ENCODE peak calls at places on chromosomes 4 and X, in nine cellular contexts. One of them, this sample, is unnamed.

GRCh38 chr4:41693629-41694028 is 54.9 kb downstream of the PHOX2B start:
- DNase-seq in gastrocnemius medialis: no peak
- DNase-seq in mesendoderm: peak
- DNase-seq in left lung: no peak
- DNase-seq in right atrium auricular region: no peak
- DNase-seq in CD4-positive, alpha-beta memory T cell: no peak
- DNase-seq in foreskin fibroblast: peak
- DNase-seq in epithelial cell of proximal tubule: no peak
- DNase-seq in A549: peak
- DNase-seq in this sample: peak

GRCh38 chr4:78732332-78733104 is 43.6 kb upstream of the BMP2K start:
- DNase-seq in A549: no peak
- DNase-seq in mesendoderm: no peak
- DNase-seq in epithelial cell of proximal tubule: no peak
- DNase-seq in right atrium auricular region: no peak
- DNase-seq in CD4-positive, alpha-beta memory T cell: no peak
- DNase-seq in left lung: no peak
- DNase-seq in foreskin fibroblast: no peak
- DNase-seq in gastrocnemius medialis: no peak
- DNase-seq in this sample: no peak

GRCh38 chrX:103774070-103774642 is 2.5 kb upstream of the PLP1 start:
- DNase-seq in right atrium auricular region: no peak
- DNase-seq in foreskin fibroblast: peak
- DNase-seq in gastrocnemius medialis: no peak
- DNase-seq in left lung: no peak
- DNase-seq in mesendoderm: no peak
- DNase-seq in CD4-positive, alpha-beta memory T cell: no peak
- DNase-seq in A549: peak
- DNase-seq in epithelial cell of proximal tubule: no peak
- DNase-seq in this sample: peak

GRCh38 chr4:69440312-69440711 is 55.4 kb downstream of the UGT2B4 start:
- DNase-seq in mesendoderm: no peak
- DNase-seq in CD4-positive, alpha-beta memory T cell: no peak
- DNase-seq in gastrocnemius medialis: no peak
- DNase-seq in epithelial cell of proximal tubule: no peak
- DNase-seq in left lung: no peak
- DNase-seq in A549: no peak
- DNase-seq in foreskin fibroblast: no peak
- DNase-seq in right atrium auricular region: no peak
- DNase-seq in this sample: no peak

GRCh38 chr4:2785613-2786012 is 7.3 kb upstream of the SH3BP2 start:
- DNase-seq in left lung: no peak
- DNase-seq in gastrocnemius medialis: no peak
- DNase-seq in foreskin fibroblast: no peak
- DNase-seq in A549: no peak
- DNase-seq in right atrium auricular region: no peak
- DNase-seq in CD4-positive, alpha-beta memory T cell: no peak
- DNase-seq in mesendoderm: no peak
- DNase-seq in epithelial cell of proximal tubule: no peak
- DNase-seq in this sample: no peak

GRCh38 chr4:1299301-1299860 is 9.7 kb downstream of the MAEA start:
- DNase-seq in mesendoderm: no peak
- DNase-seq in epithelial cell of proximal tubule: no peak
- DNase-seq in right atrium auricular region: no peak
- DNase-seq in left lung: peak
- DNase-seq in foreskin fibroblast: no peak
- DNase-seq in A549: no peak
- DNase-seq in gastrocnemius medialis: no peak
- DNase-seq in CD4-positive, alpha-beta memory T cell: no peak
- DNase-seq in this sample: no peak

GRCh38 chrX:134074151-134074550 is 88.8 kb upstream of the GPC3 start:
- DNase-seq in foreskin fibroblast: no peak
- DNase-seq in CD4-positive, alpha-beta memory T cell: no peak
- DNase-seq in A549: no peak
- DNase-seq in left lung: no peak
- DNase-seq in epithelial cell of proximal tubule: no peak
- DNase-seq in gastrocnemius medialis: no peak
- DNase-seq in mesendoderm: no peak
- DNase-seq in right atrium auricular region: no peak
- DNase-seq in this sample: no peak

GRCh38 chr4:76301775-76302162 is 4.8 kb upstream of the STBD1 start:
- DNase-seq in left lung: no peak
- DNase-seq in mesendoderm: no peak
- DNase-seq in CD4-positive, alpha-beta memory T cell: no peak
- DNase-seq in gastrocnemius medialis: no peak
- DNase-seq in A549: no peak
- DNase-seq in right atrium auricular region: no peak
- DNase-seq in epithelial cell of proximal tubule: no peak
- DNase-seq in foreskin fibroblast: no peak
- DNase-seq in this sample: no peak

GRCh38 chr4:16029329-16029728 is 54.5 kb downstream of the PROM1 start:
- DNase-seq in left lung: no peak
- DNase-seq in CD4-positive, alpha-beta memory T cell: no peak
- DNase-seq in mesendoderm: peak
- DNase-seq in epithelial cell of proximal tubule: no peak
- DNase-seq in gastrocnemius medialis: no peak
- DNase-seq in A549: no peak
- DNase-seq in right atrium auricular region: no peak
- DNase-seq in foreskin fibroblast: peak
- DNase-seq in this sample: peak

GRCh38 chrX:112852850-112853249 is 12.2 kb upstream of the AMOT start:
- DNase-seq in gastrocnemius medialis: no peak
- DNase-seq in left lung: no peak
- DNase-seq in mesendoderm: no peak
- DNase-seq in CD4-positive, alpha-beta memory T cell: no peak
- DNase-seq in foreskin fibroblast: no peak
- DNase-seq in A549: no peak
- DNase-seq in epithelial cell of proximal tubule: no peak
- DNase-seq in right atrium auricular region: no peak
- DNase-seq in this sample: no peak

GRCh38 chr4:179804440-179804839 is 2362.2 kb upstream of the AGA start:
- DNase-seq in CD4-positive, alpha-beta memory T cell: no peak
- DNase-seq in right atrium auricular region: no peak
- DNase-seq in mesendoderm: peak
- DNase-seq in A549: no peak
- DNase-seq in foreskin fibroblast: no peak
- DNase-seq in epithelial cell of proximal tubule: no peak
- DNase-seq in left lung: no peak
- DNase-seq in gastrocnemius medialis: no peak
- DNase-seq in this sample: peak

GRCh38 chr4:47032405-47033106 is 1.2 kb downstream of the GABRB1 start:
- DNase-seq in A549: peak
- DNase-seq in gastrocnemius medialis: no peak
- DNase-seq in foreskin fibroblast: peak
- DNase-seq in mesendoderm: peak
- DNase-seq in right atrium auricular region: peak
- DNase-seq in epithelial cell of proximal tubule: no peak
- DNase-seq in CD4-positive, alpha-beta memory T cell: peak
- DNase-seq in left lung: peak
- DNase-seq in this sample: peak

GRCh38 chr4:11011249-11011648 is 326.7 kb upstream of the CLNK start:
- DNase-seq in right atrium auricular region: no peak
- DNase-seq in epithelial cell of proximal tubule: no peak
- DNase-seq in foreskin fibroblast: no peak
- DNase-seq in gastrocnemius medialis: no peak
- DNase-seq in left lung: no peak
- DNase-seq in mesendoderm: no peak
- DNase-seq in CD4-positive, alpha-beta memory T cell: no peak
- DNase-seq in A549: no peak
- DNase-seq in this sample: no peak

GRCh38 chr4:24719615-24720014 is 75.8 kb upstream of the SOD3 start:
- DNase-seq in CD4-positive, alpha-beta memory T cell: no peak
- DNase-seq in foreskin fibroblast: no peak
- DNase-seq in mesendoderm: no peak
- DNase-seq in gastrocnemius medialis: no peak
- DNase-seq in A549: no peak
- DNase-seq in left lung: no peak
- DNase-seq in right atrium auricular region: no peak
- DNase-seq in epithelial cell of proximal tubule: no peak
- DNase-seq in this sample: no peak

GRCh38 chrX:83508006-83508405 is at the start of gene POU3F4:
- DNase-seq in right atrium auricular region: no peak
- DNase-seq in foreskin fibroblast: no peak
- DNase-seq in CD4-positive, alpha-beta memory T cell: no peak
- DNase-seq in gastrocnemius medialis: no peak
- DNase-seq in epithelial cell of proximal tubule: no peak
- DNase-seq in A549: no peak
- DNase-seq in mesendoderm: peak
- DNase-seq in left lung: no peak
- DNase-seq in this sample: no peak

GRCh38 chr4:113872426-113873260 is 106.8 kb downstream of the ARSJ start:
- DNase-seq in right atrium auricular region: no peak
- DNase-seq in mesendoderm: peak
- DNase-seq in left lung: no peak
- DNase-seq in gastrocnemius medialis: no peak
- DNase-seq in CD4-positive, alpha-beta memory T cell: no peak
- DNase-seq in epithelial cell of proximal tubule: peak
- DNase-seq in A549: no peak
- DNase-seq in foreskin fibroblast: no peak
- DNase-seq in this sample: no peak

GRCh38 chrX:148865237-148865636 is 364.8 kb downstream of the AFF2 start:
- DNase-seq in A549: no peak
- DNase-seq in mesendoderm: peak
- DNase-seq in epithelial cell of proximal tubule: no peak
- DNase-seq in left lung: no peak
- DNase-seq in gastrocnemius medialis: no peak
- DNase-seq in right atrium auricular region: no peak
- DNase-seq in CD4-positive, alpha-beta memory T cell: no peak
- DNase-seq in foreskin fibroblast: no peak
- DNase-seq in this sample: no peak

GRCh38 chr4:16859031-16859430 is 39.4 kb downstream of the LDB2 start:
- DNase-seq in right atrium auricular region: no peak
- DNase-seq in CD4-positive, alpha-beta memory T cell: no peak
- DNase-seq in left lung: no peak
- DNase-seq in A549: no peak
- DNase-seq in gastrocnemius medialis: no peak
- DNase-seq in foreskin fibroblast: no peak
- DNase-seq in mesendoderm: no peak
- DNase-seq in epithelial cell of proximal tubule: no peak
- DNase-seq in this sample: no peak

GRCh38 chrX:27815209-27815608 is 7.4 kb downstream of the MAGEB10 start:
- DNase-seq in A549: peak
- DNase-seq in left lung: no peak
- DNase-seq in foreskin fibroblast: no peak
- DNase-seq in mesendoderm: no peak
- DNase-seq in CD4-positive, alpha-beta memory T cell: no peak
- DNase-seq in right atrium auricular region: no peak
- DNase-seq in gastrocnemius medialis: no peak
- DNase-seq in epithelial cell of proximal tubule: no peak
- DNase-seq in this sample: no peak

GRCh38 chrX:465418-465817 is 78.7 kb upstream of the PPP2R3B start:
- DNase-seq in right atrium auricular region: no peak
- DNase-seq in epithelial cell of proximal tubule: no peak
- DNase-seq in A549: no peak
- DNase-seq in gastrocnemius medialis: no peak
- DNase-seq in foreskin fibroblast: no peak
- DNase-seq in left lung: no peak
- DNase-seq in mesendoderm: no peak
- DNase-seq in CD4-positive, alpha-beta memory T cell: no peak
- DNase-seq in this sample: no peak

DNA sequence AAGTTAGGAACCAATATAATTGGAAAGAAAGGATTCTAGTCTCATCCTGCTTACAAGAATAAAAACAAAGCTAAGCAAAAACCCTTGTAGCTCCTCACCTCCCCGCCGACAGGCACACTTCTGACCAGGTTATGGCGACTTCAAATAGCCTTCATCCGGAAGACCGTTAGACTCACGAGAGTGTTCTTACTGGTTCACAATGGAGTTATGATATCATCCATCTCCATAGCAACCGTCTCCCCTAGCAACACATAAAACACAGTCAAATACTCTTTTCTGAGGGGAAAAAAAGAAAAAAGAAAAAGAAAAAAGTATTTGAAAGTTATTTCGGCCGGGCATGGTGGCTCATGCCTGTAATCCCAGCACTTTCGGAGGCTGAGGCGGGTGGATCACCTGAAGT is at the start of gene IL13RA2:
- DNase-seq in gastrocnemius medialis: no peak
- DNase-seq in left lung: no peak
- DNase-seq in right atrium auricular region: no peak
- DNase-seq in CD4-positive, alpha-beta memory T cell: no peak
- DNase-seq in foreskin fibroblast: no peak
- DNase-seq in epithelial cell of proximal tubule: no peak
- DNase-seq in mesendoderm: peak
- DNase-seq in A549: no peak
- DNase-seq in this sample: no peak
- H3K4me3 ChIP-seq in gastrocnemius medialis: no peak
- H3K4me3 ChIP-seq in left lung: no peak
- H3K4me3 ChIP-seq in right atrium auricular region: no peak
- H3K4me3 ChIP-seq in CD4-positive, alpha-beta memory T cell: no peak
- H3K4me3 ChIP-seq in foreskin fibroblast: no peak
- H3K4me3 ChIP-seq in epithelial cell of proximal tubule: no peak
- H3K4me3 ChIP-seq in mesendoderm: no peak
- H3K4me3 ChIP-seq in A549: no peak
- H3K4me3 ChIP-seq in this sample: no peak

GRCh38 chr4:125433453-125433852 is 118.7 kb downstream of the FAT4 start:
- DNase-seq in CD4-positive, alpha-beta memory T cell: no peak
- DNase-seq in foreskin fibroblast: peak
- DNase-seq in gastrocnemius medialis: no peak
- DNase-seq in left lung: no peak
- DNase-seq in mesendoderm: no peak
- DNase-seq in epithelial cell of proximal tubule: no peak
- DNase-seq in right atrium auricular region: no peak
- DNase-seq in A549: no peak
- DNase-seq in this sample: peak
- H3K4me3 ChIP-seq in CD4-positive, alpha-beta memory T cell: no peak
- H3K4me3 ChIP-seq in foreskin fibroblast: no peak
- H3K4me3 ChIP-seq in gastrocnemius medialis: no peak
- H3K4me3 ChIP-seq in left lung: no peak
- H3K4me3 ChIP-seq in mesendoderm: no peak
- H3K4me3 ChIP-seq in epithelial cell of proximal tubule: no peak
- H3K4me3 ChIP-seq in right atrium auricular region: no peak
- H3K4me3 ChIP-seq in A549: no peak
- H3K4me3 ChIP-seq in this sample: no peak

GRCh38 chrX:9467181-9467580 is 2.3 kb downstream of the TBL1X start:
- DNase-seq in A549: no peak
- DNase-seq in left lung: no peak
- DNase-seq in CD4-positive, alpha-beta memory T cell: no peak
- DNase-seq in gastrocnemius medialis: no peak
- DNase-seq in right atrium auricular region: no peak
- DNase-seq in foreskin fibroblast: no peak
- DNase-seq in epithelial cell of proximal tubule: no peak
- DNase-seq in mesendoderm: no peak
- DNase-seq in this sample: no peak
- H3K4me3 ChIP-seq in A549: no peak
- H3K4me3 ChIP-seq in left lung: no peak
- H3K4me3 ChIP-seq in CD4-positive, alpha-beta memory T cell: no peak
- H3K4me3 ChIP-seq in gastrocnemius medialis: no peak
- H3K4me3 ChIP-seq in right atrium auricular region: no peak
- H3K4me3 ChIP-seq in foreskin fibroblast: peak
- H3K4me3 ChIP-seq in epithelial cell of proximal tubule: peak
- H3K4me3 ChIP-seq in mesendoderm: no peak
- H3K4me3 ChIP-seq in this sample: no peak

DNA sequence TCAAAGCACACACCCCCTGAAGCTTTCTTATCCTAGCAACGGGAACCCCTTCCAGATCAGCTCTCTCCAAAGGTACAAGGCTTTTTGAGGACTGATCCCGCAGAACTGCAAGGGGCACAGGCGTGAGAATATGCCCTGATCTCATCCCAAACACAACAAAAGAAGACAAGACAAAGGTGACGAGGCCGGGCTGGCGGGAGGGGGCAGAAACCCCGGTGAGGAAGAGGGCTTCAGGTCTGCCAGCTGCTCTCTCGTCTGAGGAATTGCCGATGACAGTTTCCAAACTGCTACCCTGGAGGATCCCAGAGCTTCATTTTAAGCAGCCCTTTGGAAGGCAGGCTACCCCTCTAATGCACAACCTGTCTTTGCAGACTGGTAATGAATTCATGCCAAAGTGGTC is 3.4 kb downstream of the HCFC1 start:
- DNase-seq in gastrocnemius medialis: no peak
- DNase-seq in CD4-positive, alpha-beta memory T cell: no peak
- DNase-seq in left lung: no peak
- DNase-seq in foreskin fibroblast: no peak
- DNase-seq in epithelial cell of proximal tubule: no peak
- DNase-seq in right atrium auricular region: no peak
- DNase-seq in mesendoderm: no peak
- DNase-seq in A549: no peak
- DNase-seq in this sample: no peak
- H3K4me3 ChIP-seq in gastrocnemius medialis: peak
- H3K4me3 ChIP-seq in CD4-positive, alpha-beta memory T cell: peak
- H3K4me3 ChIP-seq in left lung: peak
- H3K4me3 ChIP-seq in foreskin fibroblast: peak
- H3K4me3 ChIP-seq in epithelial cell of proximal tubule: peak
- H3K4me3 ChIP-seq in right atrium auricular region: no peak
- H3K4me3 ChIP-seq in mesendoderm: no peak
- H3K4me3 ChIP-seq in A549: no peak
- H3K4me3 ChIP-seq in this sample: peak